ENCODE peak calls at places on chromosomes 13 and 19, in five cellular contexts. D is HepG2, X is A549, U is K562, E is GM12878. N is an unnamed sample.

GRCh38 chr19:50838239-50838638 is 4.9 kb upstream of the KLK15 start:
- DNase-seq in D (no peak), X (peak), U (peak), E (peak), N (no peak)

GRCh38 chr13:61777281-61777680 is 361.6 kb upstream of the PCDH20 start:
- DNase-seq in D (no peak), X (no peak), U (no peak), E (no peak), N (no peak)

GRCh38 chr19:28475525-28475924 is 737.4 kb downstream of the UQCRFS1 start:
- DNase-seq in D (no peak), X (no peak), U (no peak), E (no peak), N (no peak)

GRCh38 chr13:49220035-49220855 is at the start of gene MLNR:
- DNase-seq in D (peak), X (peak), U (peak), E (no peak), N (peak)

GRCh38 chr19:27971071-27971470 is 1241.9 kb downstream of the UQCRFS1 start:
- DNase-seq in D (no peak), X (peak), U (no peak), E (no peak), N (no peak)

GRCh38 chr13:83057119-83057518 is 825.2 kb downstream of the SLITRK1 start:
- DNase-seq in D (no peak), X (no peak), U (no peak), E (no peak), N (no peak)

GRCh38 chr13:52395704-52396103 is 10.3 kb downstream of the THSD1 start:
- DNase-seq in D (no peak), X (no peak), U (no peak), E (no peak), N (no peak)

GRCh38 chr13:39835253-39835652 is 179.8 kb downstream of the COG6 start:
- DNase-seq in D (no peak), X (no peak), U (no peak), E (no peak), N (no peak)

GRCh38 chr13:34767778-34768177 is 174.3 kb upstream of the NBEA start:
- DNase-seq in D (no peak), X (no peak), U (no peak), E (no peak), N (no peak)

GRCh38 chr19:37353968-37354367 is 16.9 kb upstream of the ZNF527 start:
- DNase-seq in D (no peak), X (no peak), U (no peak), E (no peak), N (no peak)

GRCh38 chr13:110259651-110260050 is 47.3 kb downstream of the COL4A1 start:
- DNase-seq in D (no peak), X (no peak), U (no peak), E (no peak), N (no peak)

GRCh38 chr13:49627831-49628652 is at the start of gene ARL11:
- DNase-seq in D (no peak), X (no peak), U (peak), E (peak), N (no peak)

GRCh38 chr13:54185101-54185500 is 1156.5 kb downstream of the OLFM4 start:
- DNase-seq in D (no peak), X (no peak), U (no peak), E (no peak), N (no peak)

GRCh38 chr13:109101550-109102144 is 472.2 kb downstream of the MYO16 start:
- DNase-seq in D (no peak), X (no peak), U (no peak), E (no peak), N (no peak)

GRCh38 chr13:104553156-104553555 is 1486.9 kb upstream of the SLC10A2 start:
- DNase-seq in D (no peak), X (no peak), U (no peak), E (no peak), N (peak)

GRCh38 chr19:584240-585001 is 5.3 kb upstream of the HCN2 start:
- DNase-seq in D (no peak), X (no peak), U (peak), E (no peak), N (peak)

GRCh38 chr13:96898855-96899254 is 95.4 kb downstream of the OXGR1 start:
- DNase-seq in D (no peak), X (no peak), U (no peak), E (no peak), N (no peak)

GRCh38 chr19:29675120-29675649 is 9.9 kb downstream of the PLEKHF1 start:
- DNase-seq in D (no peak), X (no peak), U (no peak), E (no peak), N (no peak)

GRCh38 chr13:113996081-113996911 is 22.4 kb upstream of the C13orf46 start:
- DNase-seq in D (no peak), X (no peak), U (no peak), E (no peak), N (no peak)

GRCh38 chr13:60583196-60583908 is 186.3 kb downstream of the TDRD3 start:
- DNase-seq in D (peak), X (no peak), U (no peak), E (no peak), N (no peak)

GRCh38 chr19:11323601-11324078 is 15.8 kb downstream of the RAB3D start:
- DNase-seq in D (no peak), X (no peak), U (no peak), E (no peak), N (no peak)

GRCh38 chr19:11324079-11324661 is 15.3 kb downstream of the RAB3D start:
- DNase-seq in D (peak), X (peak), U (peak), E (peak), N (peak)

GRCh38 chr19:11324748-11325389 is 14.6 kb downstream of the RAB3D start:
- DNase-seq in D (no peak), X (no peak), U (no peak), E (no peak), N (no peak)

GRCh38 chr19:11321206-11322126 is 18.0 kb downstream of the RAB3D start:
- DNase-seq in D (no peak), X (no peak), U (no peak), E (no peak), N (no peak)

GRCh38 chr19:11322269-11323024 is 17.0 kb downstream of the RAB3D start:
- DNase-seq in D (no peak), X (no peak), U (no peak), E (no peak), N (no peak)
- H3K27ac ChIP-seq in D (no peak), X (peak), U (no peak), E (no peak), N (no peak)

GRCh38 chr13:79491715-79492114 is 10.8 kb downstream of the NDFIP2 start:
- DNase-seq in D (no peak), X (peak), U (no peak), E (no peak), N (no peak)
- TF ChIP-seq MYC in D (no peak), X (no peak), U (no peak), E (no peak), N (no peak)

GRCh38 chr19:6218497-6219146 is 61.2 kb downstream of the MLLT1 start:
- DNase-seq in D (peak), X (peak), U (peak), E (peak), N (peak)
- H3K27ac ChIP-seq in D (no peak), X (no peak), U (no peak), E (no peak), N (peak)

DNA sequence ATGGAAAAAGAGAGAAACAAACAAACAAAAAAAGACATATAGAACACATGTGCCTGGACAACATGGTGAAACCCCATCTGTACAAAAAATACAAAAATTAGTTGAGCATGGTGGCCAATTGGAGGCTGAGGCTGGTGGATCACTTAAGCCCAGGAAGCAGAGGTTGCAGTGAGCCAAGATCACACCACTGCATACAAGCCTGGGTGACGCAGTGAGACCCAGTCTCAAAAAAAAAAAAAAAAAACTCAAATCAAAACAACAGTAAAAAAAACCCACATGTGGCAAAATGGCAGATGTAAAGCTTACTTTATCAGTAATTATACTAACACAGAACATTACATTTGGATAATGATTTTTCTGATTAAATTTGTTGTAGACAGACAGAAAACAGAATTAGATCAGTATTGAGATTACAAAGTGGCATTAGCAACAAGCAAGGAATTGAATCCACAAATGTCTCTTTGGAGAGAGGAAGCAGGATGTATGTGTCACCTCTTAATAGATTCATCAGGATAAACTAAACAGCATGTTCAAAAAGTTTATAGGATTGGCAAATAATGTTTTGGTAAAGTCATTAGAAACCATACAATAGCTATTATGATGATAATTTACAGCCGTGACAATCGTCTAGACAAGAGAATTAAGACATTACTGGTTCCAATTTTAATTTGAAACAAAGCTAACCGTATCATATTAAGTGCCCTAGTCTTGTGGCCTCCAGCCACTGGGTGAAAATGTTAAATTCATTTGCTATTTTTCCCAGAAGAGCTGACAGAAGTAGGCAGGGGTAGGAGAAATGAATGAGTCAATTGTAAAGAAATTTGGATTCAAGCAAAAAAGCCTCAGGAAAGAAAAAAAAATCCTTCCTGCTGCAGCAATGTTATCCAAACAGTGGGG is 206.0 kb downstream of the FGF14 start:
- DNase-seq in D (no peak), X (no peak), U (no peak), E (no peak), N (peak)
- TF ChIP-seq MYC in D (no peak), X (no peak), U (no peak), E (no peak), N (no peak)

GRCh38 chr19:19451429-19452240 is 46.2 kb downstream of the GATAD2A start:
- DNase-seq in D (no peak), X (no peak), U (no peak), E (peak), N (no peak)
- H3K27ac ChIP-seq in D (no peak), X (no peak), U (peak), E (peak), N (no peak)

GRCh38 chr13:85603735-85604134 is 195.5 kb downstream of the SLITRK6 start:
- DNase-seq in D (no peak), X (no peak), U (no peak), E (no peak), N (no peak)

GRCh38 chr13:85610024-85610423 is 189.2 kb downstream of the SLITRK6 start:
- DNase-seq in D (no peak), X (no peak), U (no peak), E (no peak), N (no peak)

GRCh38 chr13:85608255-85608829 is 190.9 kb downstream of the SLITRK6 start:
- DNase-seq in D (no peak), X (no peak), U (no peak), E (no peak), N (no peak)
- TF ChIP-seq MYC in D (no peak), X (no peak), U (no peak), E (no peak), N (no peak)

DNA sequence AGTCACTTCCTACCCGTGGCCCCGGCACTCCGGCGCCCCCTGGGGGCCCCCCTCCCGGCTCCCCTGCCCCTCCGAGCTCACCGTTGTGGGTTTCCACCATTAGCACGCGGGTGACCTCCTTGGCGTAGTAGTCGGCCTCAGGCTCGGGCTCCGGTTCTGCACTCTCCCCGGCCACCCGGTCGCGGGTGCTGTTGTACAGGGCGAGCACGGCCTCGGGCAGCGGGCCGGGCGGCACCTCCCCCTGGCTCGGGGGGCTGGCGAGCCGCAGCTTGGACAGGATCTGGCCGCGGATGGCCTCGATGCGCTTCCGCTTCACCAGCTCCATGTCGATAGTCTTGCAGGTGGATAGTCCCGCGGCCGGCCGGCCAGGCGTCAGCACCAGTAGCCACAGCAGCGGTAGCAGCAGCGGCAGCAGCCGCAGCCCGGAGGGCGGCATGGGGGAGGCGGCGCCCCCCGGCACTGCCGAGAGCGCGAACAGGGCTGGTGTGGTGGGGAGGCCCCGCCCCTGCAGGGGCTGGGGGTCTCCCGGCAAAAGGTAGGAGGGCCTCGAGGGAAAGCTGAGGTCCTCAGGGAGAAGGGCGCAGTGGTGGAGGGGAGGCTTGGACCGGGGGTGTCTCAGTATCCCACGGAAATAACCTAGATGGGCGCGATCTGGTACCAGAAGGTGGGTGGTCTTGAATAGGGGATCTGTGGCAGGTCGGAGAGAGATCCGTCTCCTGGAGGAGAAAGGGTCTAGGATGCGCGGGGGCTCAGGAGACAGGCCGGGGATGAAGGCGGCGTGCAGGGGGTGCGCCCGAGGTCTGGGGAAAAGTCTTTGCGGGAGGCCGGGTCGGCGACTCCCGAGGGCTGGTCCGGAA is 885 bp downstream of the TGFB1 start:
- DNase-seq in D (peak), X (peak), U (peak), E (no peak), N (peak)
- H3K27ac ChIP-seq in D (peak), X (peak), U (peak), E (peak), N (peak)

N was measured in endothelial cell of umbilical vein.